ENCODE peak calls at places on chromosomes 2 and 18, in six cellular contexts. W, B, Y, O, T and F are unnamed samples.

GRCh38 chr2:70188460-70188859 is 2.4 kb downstream of the C2orf42 start:
- DNase-seq in W (no peak), B (no peak), Y (no peak), O (no peak), T (no peak), F (no peak)

GRCh38 chr2:74567862-74568261 is 13.3 kb downstream of the DOK1 start:
- DNase-seq in W (no peak), B (peak), Y (peak), O (no peak), T (no peak), F (no peak)

GRCh38 chr2:128622916-128623620 is 304.4 kb upstream of the HS6ST1 start:
- DNase-seq in W (no peak), B (peak), Y (no peak), O (no peak), T (no peak), F (no peak)

GRCh38 chr18:22710628-22711380 is 222.3 kb upstream of the RBBP8 start:
- DNase-seq in W (peak), B (peak), Y (peak), O (no peak), T (no peak), F (no peak)

GRCh38 chr2:147197754-147198153 is 647.1 kb upstream of the ACVR2A start:
- DNase-seq in W (no peak), B (no peak), Y (no peak), O (no peak), T (no peak), F (no peak)

GRCh38 chr18:11951390-11951851 is 29.9 kb upstream of the IMPA2 start:
- DNase-seq in W (no peak), B (no peak), Y (no peak), O (no peak), T (no peak), F (no peak)

GRCh38 chr18:59238385-59238784 is 18.4 kb downstream of the GRP start:
- DNase-seq in W (no peak), B (peak), Y (no peak), O (no peak), T (no peak), F (no peak)

GRCh38 chr2:9885036-9885684 is 41.9 kb downstream of the TAF1B start:
- DNase-seq in W (no peak), B (peak), Y (no peak), O (no peak), T (no peak), F (no peak)

GRCh38 chr18:33560686-33561370 is 17.2 kb upstream of the ASXL3 start:
- DNase-seq in W (no peak), B (peak), Y (no peak), O (no peak), T (no peak), F (no peak)

GRCh38 chr2:151946856-151947523 is 118.8 kb upstream of the ARL5A start:
- DNase-seq in W (peak), B (peak), Y (peak), O (peak), T (peak), F (no peak)

GRCh38 chr2:191758420-191759199 is 80.7 kb downstream of the NABP1 start:
- DNase-seq in W (peak), B (no peak), Y (peak), O (peak), T (peak), F (no peak)

GRCh38 chr2:185145316-185146121 is 547.2 kb downstream of the ZNF804A start:
- DNase-seq in W (no peak), B (no peak), Y (no peak), O (no peak), T (no peak), F (no peak)

GRCh38 chr18:13548106-13548819 is 178.1 kb downstream of the FAM210A start:
- DNase-seq in W (no peak), B (no peak), Y (no peak), O (no peak), T (no peak), F (no peak)

GRCh38 chr2:101223814-101224231 is 28.9 kb upstream of the CNOT11 start:
- DNase-seq in W (peak), B (peak), Y (peak), O (no peak), T (peak), F (peak)

GRCh38 chr2:227890495-227891079 is 19.2 kb downstream of the DAW1 start:
- DNase-seq in W (no peak), B (peak), Y (no peak), O (no peak), T (no peak), F (no peak)

GRCh38 chr2:236380051-236380612 is 115.9 kb upstream of the ASB18 start:
- DNase-seq in W (no peak), B (no peak), Y (no peak), O (no peak), T (no peak), F (no peak)

GRCh38 chr2:124283090-124283489 is 258.0 kb downstream of the CNTNAP5 start:
- DNase-seq in W (no peak), B (no peak), Y (no peak), O (no peak), T (no peak), F (no peak)

GRCh38 chr2:96664366-96664765 is 21.8 kb downstream of the FER1L5 start:
- DNase-seq in W (no peak), B (peak), Y (no peak), O (no peak), T (no peak), F (no peak)

GRCh38 chr2:134912406-134912805 is 6.2 kb upstream of the CCNT2 start:
- DNase-seq in W (no peak), B (no peak), Y (no peak), O (no peak), T (no peak), F (no peak)

GRCh38 chr18:27763936-27764335 is 413.0 kb downstream of the CDH2 start:
- DNase-seq in W (no peak), B (peak), Y (no peak), O (no peak), T (no peak), F (no peak)